ENCODE peak calls at places on chromosomes 6 and 20, in eight cellular contexts. B, P, D, U, T, C, K and F are unnamed samples.

GRCh38 chr6:119347466-119348307 is 1.9 kb downstream of the MAN1A1 start:
- DNase-seq in C (peak; percentile 34), K (peak; percentile 54), U (no peak), P (peak; percentile 52), T (peak; percentile 83), B (peak; percentile 70), D (peak; percentile 55), F (peak; percentile 1)

GRCh38 chr6:30682181-30683117 is 4.0 kb downstream of the PPP1R18 start:
- DNase-seq in C (no peak), D (peak; percentile 77), U (peak; percentile 42), K (peak; percentile 93), P (peak; percentile 94), T (peak; percentile 96), B (peak; percentile 76), F (peak; percentile 46)

GRCh38 chr20:5650191-5650691 is 100.0 kb upstream of the SHLD1 start:
- DNase-seq in C (no peak), P (no peak), D (no peak), T (no peak), B (no peak), K (no peak), U (no peak), F (no peak)

GRCh38 chr6:98833101-98834059 is 994 bp upstream of the POU3F2 start:
- DNase-seq in K (peak; percentile 59), C (peak; percentile 54), B (peak; percentile 57), P (peak; percentile 69), U (no peak), T (peak; percentile 83), D (peak; percentile 54), F (no peak)

GRCh38 chr6:31752739-31753319 is 9.6 kb upstream of the SAPCD1 start:
- DNase-seq in B (no peak), D (no peak), P (no peak), T (no peak), C (no peak), U (no peak), K (no peak), F (no peak)

GRCh38 chr20:37348643-37349516 is 2.9 kb downstream of the SRC start:
- DNase-seq in D (no peak), P (peak; percentile 15), K (no peak), B (no peak), U (no peak), T (peak; percentile 53), C (no peak), F (no peak)

GRCh38 chr6:135972120-135972519 is 120.6 kb downstream of the PDE7B start:
- DNase-seq in C (no peak), D (no peak), U (no peak), B (no peak), K (no peak), P (no peak), T (no peak), F (no peak)

GRCh38 chr20:25065625-25066338 is 7.8 kb upstream of the ACSS1 start:
- DNase-seq in C (peak; percentile 10), B (peak; percentile 67), T (peak; percentile 84), D (no peak), U (peak; percentile 57), K (peak; percentile 75), P (peak; percentile 74), F (no peak)

GRCh38 chr20:61719691-61720347 is 345.9 kb downstream of the TAF4 start:
- DNase-seq in P (no peak), T (no peak), B (no peak), C (no peak), U (no peak), K (peak; percentile 57), D (no peak), F (peak; percentile 30)

GRCh38 chr20:40687384-40688128 is 1.5 kb downstream of the MAFB start:
- DNase-seq in T (peak; percentile 87), U (peak; percentile 68), D (peak; percentile 29), K (peak; percentile 14), C (no peak), P (no peak), B (peak; percentile 64), F (no peak)

GRCh38 chr6:22145823-22146379 is 150.9 kb downstream of the PRL start:
- DNase-seq in U (peak; percentile 24), D (peak; percentile 82), C (no peak), P (no peak), B (peak; percentile 16), K (peak; percentile 9), T (no peak), F (no peak)

GRCh38 chr6:113476937-113477839 is 380.0 kb upstream of the MARCKS start:
- DNase-seq in K (no peak), C (no peak), P (no peak), U (no peak), B (no peak), D (no peak), T (no peak), F (no peak)

GRCh38 chr6:116557863-116558262 is 4.3 kb downstream of the CALHM4 start:
- DNase-seq in K (no peak), B (peak; percentile 63), C (peak; percentile 76), D (no peak), T (no peak), U (no peak), P (no peak), F (no peak)

GRCh38 chr6:157999100-158000051 is 17.7 kb downstream of the SYNJ2 start:
- DNase-seq in U (no peak), T (peak; percentile 67), C (no peak), K (no peak), B (no peak), P (no peak), D (peak; percentile 45), F (no peak)

GRCh38 chr6:46584586-46584985 is 68.0 kb downstream of the CYP39A1 start:
- DNase-seq in C (no peak), T (no peak), D (no peak), K (no peak), P (no peak), U (no peak), B (no peak), F (no peak)

GRCh38 chr6:15620616-15621015 is 42.2 kb downstream of the DTNBP1 start:
- DNase-seq in C (no peak), K (no peak), D (no peak), P (no peak), T (no peak), B (no peak), U (no peak), F (no peak)

GRCh38 chr20:46995561-46996142 is 101.0 kb downstream of the EYA2 start:
- DNase-seq in K (no peak), C (no peak), D (no peak), P (no peak), B (no peak), T (no peak), U (no peak), F (no peak)

GRCh38 chr20:56414842-56415765 is 3.0 kb downstream of the CASS4 start:
- DNase-seq in P (no peak), U (no peak), K (peak; percentile 89), B (no peak), D (no peak), C (no peak), T (no peak), F (no peak)

GRCh38 chr6:156427345-156427744 is 349.8 kb upstream of the ARID1B start:
- DNase-seq in U (no peak), P (no peak), B (peak; percentile 26), D (peak; percentile 60), C (no peak), K (peak; percentile 20), T (peak; percentile 87), F (no peak)